ENCODE peak calls at places on chromosome 7, in seven cellular contexts. S is cardiac muscle cell, V is right atrium auricular region, H is dorsolateral prefrontal cortex, L is right lobe of liver, Z is upper lobe of right lung, T is fibroblast of lung. E is an unnamed sample. For H3K27me3, the result is how much of the 10 kb centered on the place peaks cover.

GRCh38 chr7:68050627-68051026 is 1054.0 kb downstream of the TYW1 start:
- DNase-seq in S (no peak), V (no peak), H (no peak), L (peak), Z (no peak), T (no peak), E (no peak)

GRCh38 chr7:11960621-11961020 is 128.6 kb upstream of the THSD7A start:
- DNase-seq in S (no peak), V (no peak), H (no peak), L (no peak), Z (no peak), T (peak), E (no peak)

GRCh38 chr7:134752006-134752760 is 27.3 kb upstream of the CALD1 start:
- DNase-seq in S (peak), V (no peak), H (no peak), L (no peak), Z (no peak), T (peak), E (no peak)

GRCh38 chr7:111789880-111790279 is 227.6 kb upstream of the IMMP2L start:
- DNase-seq in S (no peak), V (no peak), H (no peak), L (no peak), Z (no peak), T (peak), E (no peak)

GRCh38 chr7:38034062-38034907 is 113.8 kb downstream of the EPDR1 start:
- DNase-seq in S (no peak), V (no peak), H (no peak), L (no peak), Z (no peak), T (no peak), E (no peak)

GRCh38 chr7:93359520-93360198 is 127.5 kb downstream of the VPS50 start:
- DNase-seq in S (no peak), V (no peak), H (no peak), L (no peak), Z (no peak), T (no peak), E (no peak)

GRCh38 chr7:66308411-66308810 is 103.3 kb downstream of the TPST1 start:
- DNase-seq in S (no peak), V (no peak), H (no peak), L (no peak), Z (no peak), T (peak), E (no peak)

GRCh38 chr7:20064181-20064970 is 152.8 kb downstream of the MACC1 start:
- DNase-seq in S (no peak), V (no peak), H (no peak), L (no peak), Z (no peak), T (peak), E (no peak)

GRCh38 chr7:77727936-77728701 is 31.9 kb downstream of the RSBN1L start:
- DNase-seq in S (peak), V (no peak), H (no peak), L (no peak), Z (no peak), T (peak), E (no peak)

GRCh38 chr7:139777304-139777890 is 401 bp downstream of the HIPK2 start:
- DNase-seq in S (peak), V (no peak), H (no peak), L (peak), Z (peak), T (no peak), E (no peak)

GRCh38 chr7:83053965-83054364 is 108.7 kb downstream of the PCLO start:
- DNase-seq in S (no peak), V (no peak), H (no peak), L (no peak), Z (no peak), T (no peak), E (no peak)

GRCh38 chr7:140005341-140005740 is 57.4 kb downstream of the PARP12 start:
- DNase-seq in S (no peak), V (no peak), H (no peak), L (no peak), Z (no peak), T (no peak), E (no peak)

GRCh38 chr7:142379445-142379844 is 121.6 kb upstream of the PRSS58 start:
- DNase-seq in S (no peak), V (no peak), H (no peak), L (no peak), Z (no peak), T (no peak), E (no peak)

GRCh38 chr7:23294549-23295400 is 4.4 kb upstream of the MALSU1 start:
- DNase-seq in S (no peak), V (no peak), H (no peak), L (peak), Z (no peak), T (no peak), E (no peak)

GRCh38 chr7:157008206-157009169 is 2.0 kb downstream of the MNX1 start:
- DNase-seq in S (no peak), V (no peak), H (no peak), L (no peak), Z (peak), T (no peak), E (no peak)

GRCh38 chr7:38451840-38452239 is 178.4 kb upstream of the TARP start:
- DNase-seq in S (peak), V (no peak), H (no peak), L (no peak), Z (no peak), T (peak), E (no peak)

GRCh38 chr7:24404315-24404714 is 120.3 kb downstream of the NPY start:
- DNase-seq in S (no peak), V (no peak), H (no peak), L (no peak), Z (no peak), T (no peak), E (no peak)

DNA sequence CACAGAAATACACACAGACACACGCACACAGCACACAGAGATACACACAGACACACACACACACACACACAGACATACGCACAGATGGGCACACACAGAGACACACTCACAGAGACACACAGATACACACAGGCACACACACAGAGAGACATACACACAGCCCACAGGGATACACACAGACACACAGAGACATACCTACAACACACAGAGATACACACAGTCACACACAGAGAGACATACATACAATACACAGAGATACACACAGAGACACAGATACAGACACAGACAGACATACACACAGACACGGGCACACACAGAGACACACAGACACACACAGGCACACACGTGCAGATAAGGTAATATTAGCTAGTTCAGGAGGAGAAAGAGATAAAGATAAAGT is 76.9 kb downstream of the EGFR start:
- DNase-seq in S (no peak), V (no peak), H (no peak), L (no peak), Z (no peak), T (no peak), E (no peak)
- TF ChIP-seq CTCF in S (no peak), V (no peak), H (no peak), L (no peak), Z (no peak), T (no peak), E (no peak)

GRCh38 chr7:69610675-69611037 is 12.4 kb downstream of the AUTS2 start:
- DNase-seq in S (no peak), V (no peak), H (no peak), L (no peak), Z (no peak), T (no peak), E (no peak)

GRCh38 chr7:69609901-69610674 is 11.8 kb downstream of the AUTS2 start:
- DNase-seq in S (no peak), V (no peak), H (no peak), L (no peak), Z (no peak), T (peak), E (no peak)

GRCh38 chr7:69608049-69608448 is 9.8 kb downstream of the AUTS2 start:
- DNase-seq in S (no peak), V (no peak), H (no peak), L (no peak), Z (no peak), T (no peak), E (no peak)

GRCh38 chr7:69605070-69605469 is 6.8 kb downstream of the AUTS2 start:
- DNase-seq in S (no peak), V (no peak), H (no peak), L (no peak), Z (no peak), T (no peak), E (no peak)

DNA sequence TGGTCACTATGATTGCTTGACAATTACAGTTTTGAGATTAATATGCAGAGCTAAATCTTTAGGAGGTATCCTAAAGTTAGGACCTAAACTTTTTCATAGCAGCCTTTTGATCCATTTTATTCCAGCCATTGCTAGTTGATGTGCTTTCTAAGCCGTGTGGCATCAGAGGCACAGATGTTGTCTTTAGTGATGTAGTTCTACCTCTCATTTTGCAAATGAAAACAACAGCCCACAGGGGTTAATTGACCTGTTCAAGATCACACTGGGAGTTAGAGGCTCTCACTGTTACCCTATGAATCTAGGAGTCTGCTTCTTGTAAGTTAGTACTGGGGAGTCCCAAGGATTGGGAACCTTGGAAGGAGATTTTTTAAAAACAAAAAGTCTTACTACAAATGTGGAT is 10.6 kb downstream of the AUTS2 start:
- DNase-seq in S (no peak), V (no peak), H (no peak), L (no peak), Z (no peak), T (no peak), E (no peak)
- H3K27me3 ChIP-seq in S (under half), V (under half), H (under half), L (under half), Z (under half), T (under half), E (under half)

DNA sequence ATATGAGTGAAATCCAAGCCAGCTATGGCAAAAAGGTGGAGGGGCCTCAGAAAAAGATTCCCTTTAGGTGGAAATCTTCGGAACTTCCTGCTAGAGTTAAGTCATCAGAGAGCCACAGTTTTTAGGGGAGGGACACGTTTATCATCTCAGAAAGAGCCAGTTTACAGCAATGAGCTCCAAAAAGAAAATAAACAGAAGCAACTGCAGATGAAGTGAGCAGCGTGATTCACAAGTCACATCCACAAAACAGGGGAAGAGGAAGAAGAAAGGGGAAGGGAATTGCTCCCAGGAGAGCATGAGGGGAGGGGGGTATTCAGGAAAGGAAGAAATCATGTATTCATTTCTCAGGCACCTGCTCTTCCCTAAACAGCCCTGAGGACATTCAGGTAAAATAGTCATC is 156.2 kb upstream of the FOXK1 start:
- DNase-seq in S (no peak), V (no peak), H (no peak), L (no peak), Z (no peak), T (no peak), E (no peak)
- H3K27ac ChIP-seq in S (no peak), V (no peak), H (no peak), L (no peak), Z (no peak), T (no peak), E (no peak)

GRCh38 chr7:1709900-1710299 is 39.8 kb downstream of the ELFN1 start:
- DNase-seq in S (no peak), V (no peak), H (no peak), L (no peak), Z (no peak), T (no peak), E (no peak)
- TF ChIP-seq CTCF in S (peak), V (no peak), H (no peak), L (peak), Z (peak), T (peak), E (peak)

GRCh38 chr7:1643270-1644092 is 26.6 kb upstream of the ELFN1 start:
- DNase-seq in S (no peak), V (no peak), H (no peak), L (no peak), Z (no peak), T (no peak), E (no peak)
- H3K27me3 ChIP-seq in S (under half), V (under half), H (under half), L (under half), Z (under half), T (under half), E (under half)

GRCh38 chr7:94620703-94621118 is 35.2 kb downstream of the SGCE start:
- DNase-seq in S (peak), V (peak), H (peak), L (peak), Z (peak), T (peak), E (no peak)
- H3K27ac ChIP-seq in S (peak), V (peak), H (peak), L (no peak), Z (no peak), T (no peak), E (no peak)

GRCh38 chr7:106895246-106895864 is 30.3 kb downstream of the PIK3CG start:
- DNase-seq in S (no peak), V (no peak), H (no peak), L (no peak), Z (no peak), T (no peak), E (no peak)
- TF ChIP-seq CTCF in S (no peak), V (no peak), H (no peak), L (no peak), Z (no peak), T (no peak), E (no peak)

DNA sequence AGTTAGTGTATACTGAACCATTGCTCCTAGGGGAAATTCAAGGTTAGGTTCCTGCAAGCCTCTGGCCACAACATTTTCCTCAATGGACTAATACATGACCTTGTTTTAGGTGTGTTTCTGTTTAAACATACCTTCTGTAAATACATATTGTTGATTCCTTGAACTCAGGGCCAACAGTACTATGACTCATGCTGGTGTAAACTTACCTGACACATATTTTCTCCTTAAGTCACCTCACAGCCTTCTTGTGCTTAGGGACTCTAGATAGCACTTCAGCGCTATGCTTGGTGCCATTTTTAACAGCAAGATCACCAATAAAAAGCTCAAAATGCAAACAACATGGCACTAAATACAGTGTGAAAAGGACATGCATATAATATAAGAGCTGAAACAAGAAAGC is 176.4 kb downstream of the TAX1BP1 start:
- DNase-seq in S (no peak), V (no peak), H (no peak), L (no peak), Z (no peak), T (no peak), E (no peak)
- H3K27me3 ChIP-seq in S (under half), V (under half), H (under half), L (under half), Z (under half), T (under half), E (under half)

GRCh38 chr7:105759670-105760548 is 116.5 kb downstream of the ATXN7L1 start:
- DNase-seq in S (peak), V (no peak), H (no peak), L (peak), Z (no peak), T (peak), E (no peak)
- H3K27ac ChIP-seq in S (no peak), V (no peak), H (no peak), L (no peak), Z (no peak), T (peak), E (no peak)

E was measured in esophagus squamous epithelium.